ENCODE peak calls at places on chromosomes 6 and 20, in seven cellular contexts. K, S, U, W, D, L and R are unnamed samples.

GRCh38 chr20:1674361-1674760 is 16.8 kb upstream of the SIRPG start:
- DNase-seq in L (no peak), S (no peak), K (no peak), D (no peak), U (no peak), W (no peak), R (peak; percentile 37)

GRCh38 chr6:167945937-167946485 is 51.5 kb upstream of the KIF25 start:
- DNase-seq in W (no peak), L (no peak), K (no peak), U (no peak), D (no peak), S (no peak), R (no peak)

GRCh38 chr6:85506441-85507093 is 56.7 kb downstream of the NT5E start:
- DNase-seq in U (no peak), S (peak; percentile 21), K (no peak), D (no peak), W (no peak), L (no peak), R (no peak)

GRCh38 chr6:131636880-131637792 is at the start of gene ENPP3:
- DNase-seq in S (no peak), D (no peak), K (no peak), L (no peak), W (no peak), U (peak; percentile 32), R (no peak)

GRCh38 chr20:63292904-63293303 is at the start of gene COL20A1:
- DNase-seq in L (no peak), D (no peak), U (no peak), W (no peak), K (no peak), S (no peak), R (no peak)

GRCh38 chr6:56714982-56715456 is 72.3 kb upstream of the DST start:
- DNase-seq in D (no peak), L (no peak), K (no peak), S (no peak), W (no peak), U (no peak), R (no peak)

GRCh38 chr6:37919417-37920157 is 100.1 kb downstream of the ZFAND3 start:
- DNase-seq in L (no peak), D (no peak), S (no peak), U (no peak), K (no peak), W (no peak), R (no peak)

GRCh38 chr20:63648895-63649589 is 4.2 kb downstream of the STMN3 start:
- DNase-seq in S (no peak), U (no peak), W (no peak), D (no peak), L (no peak), K (no peak), R (no peak)

GRCh38 chr6:98828991-98829411 is 5.4 kb upstream of the POU3F2 start:
- DNase-seq in L (no peak), K (no peak), W (no peak), S (no peak), U (no peak), D (no peak), R (no peak)

GRCh38 chr20:16100111-16100510 is 473.1 kb downstream of the KIF16B start:
- DNase-seq in K (no peak), U (no peak), D (no peak), L (no peak), S (no peak), W (no peak), R (no peak)

GRCh38 chr6:4965506-4966389 is 38.1 kb downstream of the RPP40 start:
- DNase-seq in U (no peak), K (no peak), S (no peak), L (no peak), W (no peak), D (no peak), R (no peak)

GRCh38 chr6:90222724-90223198 is 73.9 kb downstream of the BACH2 start:
- DNase-seq in D (no peak), U (no peak), L (no peak), S (no peak), K (no peak), W (no peak), R (peak; percentile 41)

GRCh38 chr6:79513111-79513510 is 24.1 kb downstream of the LCA5 start:
- DNase-seq in D (no peak), U (no peak), L (no peak), K (no peak), W (no peak), S (no peak), R (no peak)

GRCh38 chr6:90695316-90695715 is 108.4 kb upstream of the MAP3K7 start:
- DNase-seq in S (no peak), L (no peak), D (no peak), K (no peak), W (no peak), U (no peak), R (no peak)

GRCh38 chr6:71537717-71538116 is 249.1 kb downstream of the OGFRL1 start:
- DNase-seq in W (no peak), U (no peak), L (no peak), D (no peak), K (no peak), S (no peak), R (no peak)

GRCh38 chr20:25018841-25019240 is 26.3 kb upstream of the APMAP start:
- DNase-seq in L (no peak), D (no peak), K (no peak), W (no peak), S (no peak), U (no peak), R (no peak)

GRCh38 chr20:33947709-33948295 is 45.9 kb upstream of the RALY start:
- DNase-seq in D (no peak), W (peak; percentile 12), K (no peak), L (no peak), S (peak; percentile 64), U (peak; percentile 83), R (no peak)

GRCh38 chr6:134894800-134895199 is 55.1 kb downstream of the ALDH8A1 start:
- DNase-seq in W (no peak), S (no peak), K (no peak), L (no peak), U (no peak), D (no peak), R (no peak)

GRCh38 chr6:53201270-53201669 is 52.6 kb upstream of the GCM1 start:
- DNase-seq in W (no peak), D (no peak), L (no peak), S (peak; percentile 9), U (no peak), K (no peak), R (no peak)

GRCh38 chr6:40299666-40300065 is 287.5 kb downstream of the LRFN2 start:
- DNase-seq in W (no peak), L (no peak), D (no peak), S (no peak), U (no peak), K (no peak), R (no peak)

GRCh38 chr20:34618676-34619075 is 58.2 kb downstream of the PIGU start:
- DNase-seq in K (no peak), U (no peak), S (no peak), D (no peak), W (no peak), L (no peak), R (no peak)

GRCh38 chr6:13467216-13467600 is 20.2 kb downstream of the GFOD1 start:
- DNase-seq in K (no peak), W (no peak), L (no peak), U (peak; percentile 8), D (no peak), S (no peak), R (no peak)

GRCh38 chr6:84764332-84765049 is at the start of gene TBX18:
- DNase-seq in S (no peak), K (peak; percentile 82), L (peak; percentile 88), U (no peak), D (no peak), W (peak; percentile 83), R (no peak)

GRCh38 chr6:80233262-80233661 is 126.8 kb downstream of the BCKDHB start:
- DNase-seq in D (no peak), K (no peak), U (no peak), L (no peak), S (no peak), W (no peak), R (no peak)

GRCh38 chr20:45911486-45912343 is at the start of gene PLTP:
- DNase-seq in W (peak; percentile 60), K (peak; percentile 83), L (peak; percentile 81), S (peak; percentile 41), D (no peak), U (no peak), R (peak; percentile 38)

GRCh38 chr6:123529843-123530242 is 106.9 kb downstream of the TRDN start:
- DNase-seq in L (no peak), S (no peak), D (no peak), W (no peak), U (no peak), K (no peak), R (no peak)

GRCh38 chr6:101351173-101351572 is 42.3 kb upstream of the GRIK2 start:
- DNase-seq in D (no peak), K (no peak), L (no peak), U (no peak), W (no peak), S (no peak), R (no peak)

GRCh38 chr6:29834564-29835436 is 7.2 kb downstream of the HLA-G start:
- DNase-seq in K (no peak), L (no peak), D (peak; percentile 37), S (peak; percentile 26), U (peak; percentile 20), W (no peak), R (peak; percentile 61)

GRCh38 chr6:84462697-84463096 is 235.3 kb upstream of the CEP162 start:
- DNase-seq in W (no peak), S (no peak), D (no peak), U (no peak), K (no peak), L (no peak), R (no peak)

GRCh38 chr20:38548356-38549083 is 32.5 kb upstream of the ADIG start:
- DNase-seq in L (no peak), W (no peak), U (no peak), S (no peak), D (no peak), K (no peak), R (no peak)

GRCh38 chr20:19944772-19945459 is 72.2 kb upstream of the NAA20 start:
- DNase-seq in U (no peak), W (no peak), S (peak; percentile 76), L (no peak), D (no peak), K (no peak), R (no peak)